ENCODE peak calls at places on chromosomes 5 and 9, in four cellular contexts. K, Z, Q and M are unnamed samples.

GRCh38 chr5:176754376-176754942 is 55.9 kb upstream of the UNC5A start:
- DNase-seq in Q (no peak), K (no peak), Z (peak; percentile 93), M (no peak)

GRCh38 chr9:131264231-131264630 is 12.1 kb downstream of the FAM78A start:
- DNase-seq in Z (no peak), Q (peak; percentile 56), K (peak; percentile 47), M (no peak)

GRCh38 chr5:104569621-104570020 is 1007.0 kb upstream of the NUDT12 start:
- DNase-seq in Q (no peak), Z (no peak), K (no peak), M (no peak)

GRCh38 chr5:115601709-115602584 is at the start of gene TICAM2:
- DNase-seq in Q (peak; percentile 88), Z (peak; percentile 34), K (peak; percentile 80), M (peak; percentile 74)

GRCh38 chr5:16596541-16596940 is 20.3 kb downstream of the RETREG1 start:
- DNase-seq in K (no peak), Z (peak; percentile 70), Q (no peak), M (no peak)

GRCh38 chr5:141757402-141757801 is 75.4 kb upstream of the ARAP3 start:
- DNase-seq in K (no peak), Q (peak; percentile 86), Z (peak; percentile 62), M (peak; percentile 37)

GRCh38 chr9:76687861-76688374 is 76.3 kb upstream of the PCA3 start:
- DNase-seq in Z (peak; percentile 98), K (peak; percentile 23), Q (no peak), M (no peak)

GRCh38 chr9:108636023-108636422 is 219.8 kb downstream of the ACTL7B start:
- DNase-seq in Z (no peak), Q (peak; percentile 77), K (no peak), M (no peak)

GRCh38 chr5:57366744-57367143 is 115.9 kb downstream of the ACTBL2 start:
- DNase-seq in Q (no peak), Z (peak; percentile 67), K (no peak), M (no peak)

GRCh38 chr5:122102825-122103224 is 24.8 kb upstream of the LOX start:
- DNase-seq in Z (peak; percentile 67), K (no peak), Q (no peak), M (no peak)

GRCh38 chr5:55418994-55419991 is 111.5 kb downstream of the MTREX start:
- DNase-seq in Q (no peak), Z (no peak), K (no peak), M (no peak)

GRCh38 chr9:96612105-96612965 is 7.3 kb downstream of the CDC14B start:
- DNase-seq in Q (peak; percentile 55), Z (peak; percentile 69), K (no peak), M (peak; percentile 30)

GRCh38 chr5:55402199-55402598 is 94.4 kb downstream of the MTREX start:
- DNase-seq in Q (peak; percentile 64), K (no peak), Z (no peak), M (no peak)

GRCh38 chr9:93677641-93678136 is 101.3 kb downstream of the PHF2 start:
- DNase-seq in Q (peak; percentile 29), Z (no peak), K (no peak), M (peak; percentile 12)

GRCh38 chr5:14032944-14033343 is 88.5 kb upstream of the DNAH5 start:
- DNase-seq in Z (peak; percentile 36), Q (no peak), K (no peak), M (no peak)

GRCh38 chr5:1488882-1489680 is 34.7 kb downstream of the LPCAT1 start:
- DNase-seq in K (no peak), Q (no peak), Z (peak; percentile 63), M (peak; percentile 33)

GRCh38 chr9:81601639-81602623 is 87.4 kb downstream of the TLE1 start:
- DNase-seq in Q (no peak), K (no peak), Z (peak; percentile 88), M (no peak)

GRCh38 chr9:136626066-136626725 is 36.5 kb upstream of the EGFL7 start:
- DNase-seq in Z (no peak), K (peak; percentile 45), Q (no peak), M (peak; percentile 30)

GRCh38 chr9:69502671-69503301 is 169.4 kb downstream of the APBA1 start:
- DNase-seq in K (no peak), Z (peak; percentile 4), Q (no peak), M (no peak)

GRCh38 chr9:37511006-37511714 is 25.4 kb downstream of the POLR1E start:
- DNase-seq in Z (no peak), K (peak; percentile 72), Q (peak; percentile 90), M (no peak)

GRCh38 chr5:147830035-147830434 is 1.4 kb downstream of the SPINK1 start:
- DNase-seq in Q (no peak), K (no peak), Z (no peak), M (no peak)

GRCh38 chr5:321726-322251 is 275 bp downstream of the AHRR start:
- DNase-seq in K (no peak), Q (no peak), Z (no peak), M (no peak)

GRCh38 chr5:107517185-107517868 is 153.4 kb downstream of the EFNA5 start:
- DNase-seq in K (no peak), Z (peak; percentile 33), Q (no peak), M (no peak)

GRCh38 chr5:107515521-107515920 is 155.2 kb downstream of the EFNA5 start:
- DNase-seq in Z (no peak), K (no peak), Q (no peak), M (no peak)

GRCh38 chr5:107519900-107520354 is 150.8 kb downstream of the EFNA5 start:
- DNase-seq in Z (peak; percentile 29), Q (no peak), K (no peak), M (no peak)

GRCh38 chr5:107516452-107517184 is 154.1 kb downstream of the EFNA5 start:
- DNase-seq in K (no peak), Q (no peak), Z (no peak), M (no peak)

DNA sequence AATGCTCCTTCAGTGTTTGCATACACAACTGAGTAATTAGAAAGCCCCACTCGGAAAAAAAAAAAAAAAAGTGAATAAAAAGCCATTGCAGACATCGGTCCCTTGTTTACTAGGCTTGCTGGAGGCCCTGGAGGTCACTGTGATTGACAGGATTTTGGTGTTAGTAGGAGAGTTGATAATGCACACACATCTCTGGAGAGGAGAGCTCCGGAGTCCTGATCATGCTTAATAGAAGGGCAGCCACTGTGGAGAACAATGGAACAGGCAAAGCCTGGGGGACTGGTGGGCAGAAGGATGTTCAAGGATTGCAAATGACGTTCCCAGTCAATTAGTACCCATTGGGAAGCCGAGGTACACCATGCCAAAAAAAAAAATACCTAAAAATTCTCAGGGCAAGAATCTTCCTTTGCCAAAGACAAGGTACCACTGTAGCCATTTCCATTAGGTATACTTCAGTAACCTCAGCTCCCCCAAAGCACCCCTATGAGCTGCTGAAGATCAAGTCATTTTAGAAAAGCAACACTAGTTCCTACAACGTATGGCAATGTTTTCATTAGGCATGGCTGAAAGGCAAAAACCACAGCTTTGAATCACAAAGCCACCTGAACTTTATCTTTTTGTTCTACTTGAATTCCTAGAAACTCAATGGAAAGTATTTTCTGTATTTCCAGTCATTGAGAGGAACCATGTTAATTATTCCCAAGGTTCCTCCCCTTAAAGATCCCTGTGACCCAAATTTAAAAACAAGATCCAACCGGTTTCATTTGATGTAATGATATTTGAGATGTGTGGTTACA is 152.3 kb downstream of the EFNA5 start:
- DNase-seq in Q (no peak), K (no peak), Z (no peak), M (no peak)
- H3K27ac ChIP-seq in Q (peak overlapping the region; percentile 13), K (no peak overlapping the region), Z (no peak overlapping the region), M (no peak overlapping the region)

DNA sequence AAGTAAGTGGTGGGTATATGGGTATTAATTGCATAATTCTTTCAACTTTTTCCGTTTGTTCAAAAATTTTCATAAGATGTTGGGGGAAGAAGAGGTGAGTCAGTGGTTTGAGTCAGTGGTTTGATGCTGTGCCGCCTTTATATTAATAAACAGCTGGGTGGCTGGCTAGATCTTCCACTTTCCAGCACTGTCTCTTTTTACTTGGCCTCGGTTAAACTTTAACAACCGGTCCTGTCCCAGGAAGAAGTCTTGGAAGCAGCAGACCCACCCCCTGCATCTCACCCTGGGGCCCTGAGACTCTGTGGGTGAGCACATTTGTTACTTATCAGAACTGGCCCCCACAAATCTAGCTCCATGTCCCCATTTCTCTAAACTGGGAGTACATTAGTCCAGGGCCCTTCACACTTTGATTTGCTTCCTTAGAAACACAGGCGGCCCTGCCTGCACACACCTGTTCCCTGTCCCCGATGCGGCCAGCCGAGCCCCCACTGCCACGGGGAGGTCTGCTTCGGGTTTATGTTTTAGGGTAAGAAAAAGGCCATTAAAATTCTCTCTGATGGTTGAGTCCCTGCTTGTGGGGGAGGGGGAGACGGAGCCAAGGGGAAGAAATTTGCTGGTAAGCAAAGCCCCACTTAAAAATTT is 90.7 kb downstream of the PTCH1 start:
- DNase-seq in Q (peak; percentile 74), Z (peak; percentile 48), K (peak; percentile 64), M (peak; percentile 64)
- H3K9ac ChIP-seq in Q (peak overlapping the region; percentile 81), Z (peak overlapping the region; percentile 53), K (peak overlapping the region; percentile 54), M (peak overlapping the region; percentile 70)

GRCh38 chr5:180785794-180786221 is 16.8 kb downstream of the MGAT1 start:
- DNase-seq in Q (peak; percentile 93), K (peak; percentile 85), Z (peak; percentile 40), M (no peak)

GRCh38 chr5:180786398-180787005 is 16.1 kb downstream of the MGAT1 start:
- DNase-seq in K (no peak), Z (no peak), Q (peak; percentile 60), M (peak; percentile 15)

GRCh38 chr5:180787711-180788431 is 14.7 kb downstream of the MGAT1 start:
- DNase-seq in Q (peak; percentile 83), K (no peak), Z (no peak), M (peak; percentile 17)

GRCh38 chr5:180785151-180785781 is 17.3 kb downstream of the MGAT1 start:
- DNase-seq in K (no peak), Q (no peak), Z (no peak), M (peak; percentile 21)

GRCh38 chr5:180787025-180787424 is 15.6 kb downstream of the MGAT1 start:
- DNase-seq in Q (peak; percentile 61), Z (no peak), K (no peak), M (no peak)
- H3K27ac ChIP-seq in Q (peak overlapping the region; percentile 97), Z (no peak overlapping the region), K (peak overlapping the region; percentile 91), M (no peak overlapping the region)

GRCh38 chr5:75021229-75021628 is 31.1 kb downstream of the GCNT4 start:
- DNase-seq in Q (no peak), K (no peak), Z (no peak), M (no peak)

GRCh38 chr5:75016896-75017295 is 35.5 kb downstream of the GCNT4 start:
- DNase-seq in Z (no peak), K (no peak), Q (no peak), M (no peak)

GRCh38 chr5:75017971-75018370 is 34.4 kb downstream of the GCNT4 start:
- DNase-seq in Z (no peak), K (no peak), Q (no peak), M (no peak)

GRCh38 chr5:75020016-75020656 is 32.2 kb downstream of the GCNT4 start:
- DNase-seq in K (no peak), Z (no peak), Q (no peak), M (peak; percentile 20)

GRCh38 chr5:75018805-75019587 is 33.4 kb downstream of the GCNT4 start:
- DNase-seq in Q (no peak), Z (no peak), K (no peak), M (no peak)
- H3K9ac ChIP-seq in Q (no peak overlapping the region), Z (no peak overlapping the region), K (no peak overlapping the region), M (no peak overlapping the region)

GRCh38 chr5:172002310-172002709 is 4.1 kb downstream of the FBXW11 start:
- DNase-seq in Z (no peak), Q (no peak), K (no peak), M (no peak)

GRCh38 chr5:172005708-172006377 is 595 bp downstream of the FBXW11 start:
- DNase-seq in Z (peak; percentile 29), Q (peak; percentile 76), K (peak; percentile 65), M (peak; percentile 50)

GRCh38 chr5:172004824-172005237 is 1.6 kb downstream of the FBXW11 start:
- DNase-seq in Z (no peak), Q (no peak), K (no peak), M (no peak)

GRCh38 chr5:172003750-172004149 is 2.7 kb downstream of the FBXW11 start:
- DNase-seq in K (no peak), Z (no peak), Q (no peak), M (no peak)

GRCh38 chr5:172002840-172003512 is 3.5 kb downstream of the FBXW11 start:
- DNase-seq in Q (no peak), Z (no peak), K (no peak), M (no peak)
- H3K27ac ChIP-seq in Q (no peak overlapping the region), Z (no peak overlapping the region), K (no peak overlapping the region), M (no peak overlapping the region)